ENCODE peak calls at places on chromosome 22, in ten cellular contexts. S is AG04449, C is mammary epithelial cell, Q is brain microvascular endothelial cell, T is heart left ventricle, J is tibial artery, Y is AG09309, A is fibroblast of villous mesenchyme, L is dorsolateral prefrontal cortex, W is body of pancreas. B is an unnamed sample.

GRCh38 chr22:31998784-31999435 is 44.2 kb upstream of the SLC5A1 start:
- DNase-seq in S (no peak), C (no peak), Q (no peak), T (no peak), J (no peak), Y (no peak), A (no peak), L (no peak), W (no peak), B (no peak)

GRCh38 chr22:31488988-31489617 is 539 bp downstream of the EIF4ENIF1 start:
- DNase-seq in S (no peak), C (peak; percentile 20), Q (peak; percentile 9), T (peak; percentile 35), J (no peak), Y (no peak), A (peak; percentile 38), L (no peak), W (peak; percentile 57), B (no peak)

GRCh38 chr22:33697640-33698039 is 222.6 kb downstream of the LARGE1 start:
- DNase-seq in S (peak; percentile 42), C (no peak), Q (peak; percentile 66), T (no peak), J (no peak), Y (no peak), A (no peak), L (no peak), W (no peak), B (no peak)

GRCh38 chr22:22099833-22100812 is 117.5 kb upstream of the TOP3B start:
- DNase-seq in S (no peak), C (no peak), Q (peak; percentile 13), T (no peak), J (no peak), Y (no peak), A (peak; percentile 9), L (no peak), W (no peak), B (peak; percentile 43)

GRCh38 chr22:46233231-46233630 is 16.9 kb downstream of the CDPF1 start:
- DNase-seq in S (no peak), C (peak; percentile 51), Q (peak; percentile 25), T (peak; percentile 63), J (peak; percentile 85), Y (no peak), A (no peak), L (peak; percentile 67), W (peak; percentile 75), B (no peak)

GRCh38 chr22:17318817-17319216 is 50.4 kb upstream of the CECR2 start:
- DNase-seq in S (no peak), C (no peak), Q (no peak), T (no peak), J (no peak), Y (no peak), A (no peak), L (no peak), W (no peak), B (no peak)

GRCh38 chr22:47627561-47628253 is 865.3 kb downstream of the TBC1D22A start:
- DNase-seq in S (no peak), C (no peak), Q (no peak), T (no peak), J (no peak), Y (no peak), A (no peak), L (no peak), W (no peak), B (peak; percentile 11)

GRCh38 chr22:30206964-30207363 is 39.6 kb downstream of the LIF start:
- DNase-seq in S (peak; percentile 80), C (peak; percentile 99), Q (peak; percentile 98), T (no peak), J (peak; percentile 75), Y (no peak), A (peak; percentile 92), L (peak; percentile 65), W (peak; percentile 48), B (peak; percentile 88)

GRCh38 chr22:22431271-22432220 is 77.0 kb downstream of the ZNF280B start:
- DNase-seq in S (no peak), C (peak; percentile 25), Q (peak; percentile 48), T (peak; percentile 32), J (no peak), Y (peak; percentile 1), A (peak; percentile 48), L (peak; percentile 36), W (peak; percentile 64), B (peak; percentile 18)

GRCh38 chr22:17970205-17970708 is 54.1 kb downstream of the MICAL3 start:
- DNase-seq in S (no peak), C (no peak), Q (peak; percentile 65), T (no peak), J (no peak), Y (no peak), A (peak; percentile 70), L (no peak), W (no peak), B (no peak)

GRCh38 chr22:31241936-31242335 is 29.8 kb downstream of the LIMK2 start:
- DNase-seq in S (peak; percentile 37), C (no peak), Q (peak; percentile 82), T (no peak), J (no peak), Y (peak; percentile 41), A (peak; percentile 78), L (no peak), W (no peak), B (peak; percentile 73)

GRCh38 chr22:29251265-29251664 is 16.5 kb downstream of the RHBDD3 start:
- DNase-seq in S (no peak), C (no peak), Q (no peak), T (no peak), J (peak; percentile 19), Y (no peak), A (no peak), L (no peak), W (no peak), B (no peak)

GRCh38 chr22:47515384-47516125 is 753.1 kb downstream of the TBC1D22A start:
- DNase-seq in S (no peak), C (no peak), Q (no peak), T (no peak), J (no peak), Y (no peak), A (no peak), L (no peak), W (no peak), B (no peak)

DNA sequence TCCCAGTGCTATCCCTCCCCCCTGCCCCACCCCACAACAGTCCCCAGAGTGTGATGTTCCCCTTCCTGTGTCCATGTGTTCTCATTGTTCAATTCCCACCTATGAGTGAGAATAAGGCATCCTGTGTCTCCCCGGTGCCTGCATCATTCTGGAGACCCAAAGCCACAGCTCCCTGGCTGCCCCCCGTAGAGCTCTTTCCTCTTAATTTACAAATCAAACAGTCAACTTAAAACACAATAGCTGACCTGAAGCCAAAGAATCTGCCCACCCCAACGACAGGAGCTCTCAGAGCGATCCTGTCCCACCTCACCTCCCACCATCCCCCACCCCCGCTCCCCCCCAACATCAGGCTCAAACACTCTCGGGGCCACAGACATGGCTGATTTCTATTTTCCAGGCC is 558.3 kb downstream of the BRD1 start:
- DNase-seq in S (no peak), C (no peak), Q (no peak), T (no peak), J (no peak), Y (no peak), A (no peak), L (no peak), W (no peak), B (no peak)
- H3K4me3 ChIP-seq in S (no peak overlapping the region), C (no peak overlapping the region), Q (no peak overlapping the region), T (no peak overlapping the region), J (no peak overlapping the region), Y (no peak overlapping the region), A (no peak overlapping the region), L (no peak overlapping the region), W (no peak overlapping the region), B (no peak overlapping the region)

GRCh38 chr22:20080776-20081654 is 974 bp downstream of the DGCR8 start:
- DNase-seq in S (no peak), C (peak; percentile 64), Q (peak; percentile 38), T (no peak), J (peak; percentile 67), Y (peak; percentile 4), A (peak; percentile 57), L (peak; percentile 40), W (peak; percentile 49), B (peak; percentile 64)
- TF ChIP-seq CTCF in S (no peak), C (no peak), Q (no peak), T (no peak), J (no peak), Y (no peak), A (no peak), L (no peak), W (no peak), B (no peak)

GRCh38 chr22:40531951-40532900 is 104.3 kb downstream of the MRTFA start:
- DNase-seq in S (no peak), C (no peak), Q (no peak), T (no peak), J (no peak), Y (no peak), A (no peak), L (no peak), W (no peak), B (peak; percentile 42)
- H3K4me3 ChIP-seq in S (peak overlapping the region; percentile 56), C (no peak overlapping the region), Q (peak overlapping the region; percentile 58), T (peak overlapping the region; percentile 35), J (peak overlapping the region; percentile 49), Y (peak overlapping the region; percentile 20), A (peak overlapping the region; percentile 63), L (peak overlapping the region; percentile 58), W (no peak overlapping the region), B (peak overlapping the region; percentile 12)

GRCh38 chr22:44954113-44954512 is 55.7 kb downstream of the PHF21B start:
- DNase-seq in S (no peak), C (no peak), Q (no peak), T (no peak), J (no peak), Y (no peak), A (no peak), L (no peak), W (no peak), B (no peak)

GRCh38 chr22:44952863-44953790 is 56.7 kb downstream of the PHF21B start:
- DNase-seq in S (no peak), C (no peak), Q (no peak), T (no peak), J (no peak), Y (no peak), A (no peak), L (no peak), W (no peak), B (no peak)

GRCh38 chr22:44956835-44957234 is 53.0 kb downstream of the PHF21B start:
- DNase-seq in S (no peak), C (no peak), Q (no peak), T (no peak), J (no peak), Y (no peak), A (no peak), L (no peak), W (no peak), B (no peak)

GRCh38 chr22:44955102-44955501 is 54.7 kb downstream of the PHF21B start:
- DNase-seq in S (no peak), C (no peak), Q (no peak), T (no peak), J (no peak), Y (no peak), A (no peak), L (no peak), W (no peak), B (no peak)

DNA sequence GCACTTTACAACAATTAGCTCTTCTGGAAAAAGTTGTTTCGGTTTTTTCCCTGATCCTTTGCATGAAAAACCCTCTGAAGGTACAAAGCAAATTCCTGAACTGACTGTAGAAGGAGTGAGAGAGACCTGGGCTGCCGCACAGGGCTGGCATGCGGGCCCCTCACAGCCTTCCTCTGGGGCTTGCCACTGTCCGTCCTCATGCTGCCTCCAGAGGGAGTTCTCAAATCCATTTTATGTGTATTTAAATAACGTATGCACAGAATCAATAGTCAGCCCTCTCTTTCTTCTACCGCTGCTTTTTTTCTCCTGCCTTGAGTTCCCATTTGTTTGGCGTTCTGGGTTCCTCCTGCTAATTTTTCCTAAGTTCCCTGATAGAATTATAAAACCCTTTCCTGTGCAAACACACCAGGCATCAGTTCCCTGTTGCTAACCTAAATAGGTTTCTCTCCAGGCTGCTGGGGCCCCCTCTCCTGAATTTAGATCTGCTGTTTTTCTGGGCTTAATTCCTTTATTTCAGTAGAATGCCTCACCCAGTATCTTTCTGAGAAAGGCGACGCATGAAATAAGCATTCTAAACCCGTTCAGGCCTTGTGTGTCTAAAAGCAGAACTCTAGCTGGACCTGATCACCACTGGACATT is 52.4 kb downstream of the PHF21B start:
- DNase-seq in S (no peak), C (no peak), Q (no peak), T (no peak), J (no peak), Y (no peak), A (no peak), L (no peak), W (no peak), B (no peak)
- TF ChIP-seq CTCF in S (peak; percentile 20), C (no peak), Q (peak; percentile 49), T (no peak), J (no peak), Y (peak; percentile 13), A (no peak), L (peak; percentile 15), W (no peak), B (no peak)

B was measured in bronchial epithelial cell.